ENCODE peak calls at places on chromosome 1, in seven cellular contexts. Q, L, R, V, I, F and M are unnamed samples.
A peak's percentile ranks its signal among the peaks of the same experiment; 100 is the strongest.

GRCh38 chr1:201946224-201946908 is at the start of gene LMOD1:
- DNase-seq in Q (no peak), L (no peak), R (no peak), V (peak; percentile 52), I (no peak), F (peak; percentile 82), M (peak; percentile 96)

GRCh38 chr1:78492376-78492950 is 1.7 kb downstream of the PTGFR start:
- DNase-seq in Q (no peak), L (no peak), R (no peak), V (no peak), I (no peak), F (no peak), M (no peak)

GRCh38 chr1:168391759-168392681 is 111.3 kb downstream of the TBX19 start:
- DNase-seq in Q (peak; percentile 33), L (no peak), R (no peak), V (no peak), I (no peak), F (no peak), M (no peak)

GRCh38 chr1:217747156-217747769 is 116.1 kb downstream of the SPATA17 start:
- DNase-seq in Q (peak; percentile 46), L (no peak), R (peak; percentile 26), V (peak; percentile 13), I (peak; percentile 4), F (peak; percentile 41), M (peak; percentile 27)

GRCh38 chr1:56683569-56683968 is 38.5 kb downstream of the PRKAA2 start:
- DNase-seq in Q (no peak), L (no peak), R (no peak), V (peak; percentile 52), I (no peak), F (no peak), M (no peak)

GRCh38 chr1:39003787-39004186 is 12.7 kb downstream of the AKIRIN1 start:
- DNase-seq in Q (no peak), L (no peak), R (no peak), V (no peak), I (no peak), F (no peak), M (no peak)

GRCh38 chr1:112982853-112983539 is 27.0 kb upstream of the SLC16A1 start:
- DNase-seq in Q (no peak), L (no peak), R (no peak), V (no peak), I (no peak), F (no peak), M (no peak)

GRCh38 chr1:16233431-16233830 is 3.6 kb downstream of the CPLANE2 start:
- DNase-seq in Q (no peak), L (no peak), R (no peak), V (no peak), I (no peak), F (no peak), M (no peak)

GRCh38 chr1:181548491-181548890 is 65.2 kb downstream of the CACNA1E start:
- DNase-seq in Q (no peak), L (no peak), R (no peak), V (no peak), I (no peak), F (no peak), M (no peak)

GRCh38 chr1:181554465-181554864 is 71.1 kb downstream of the CACNA1E start:
- DNase-seq in Q (no peak), L (no peak), R (no peak), V (no peak), I (no peak), F (no peak), M (no peak)

GRCh38 chr1:181556606-181557005 is 73.3 kb downstream of the CACNA1E start:
- DNase-seq in Q (no peak), L (no peak), R (no peak), V (no peak), I (no peak), F (no peak), M (no peak)

GRCh38 chr1:181545385-181545784 is 62.1 kb downstream of the CACNA1E start:
- DNase-seq in Q (no peak), L (no peak), R (no peak), V (no peak), I (no peak), F (no peak), M (no peak)

DNA sequence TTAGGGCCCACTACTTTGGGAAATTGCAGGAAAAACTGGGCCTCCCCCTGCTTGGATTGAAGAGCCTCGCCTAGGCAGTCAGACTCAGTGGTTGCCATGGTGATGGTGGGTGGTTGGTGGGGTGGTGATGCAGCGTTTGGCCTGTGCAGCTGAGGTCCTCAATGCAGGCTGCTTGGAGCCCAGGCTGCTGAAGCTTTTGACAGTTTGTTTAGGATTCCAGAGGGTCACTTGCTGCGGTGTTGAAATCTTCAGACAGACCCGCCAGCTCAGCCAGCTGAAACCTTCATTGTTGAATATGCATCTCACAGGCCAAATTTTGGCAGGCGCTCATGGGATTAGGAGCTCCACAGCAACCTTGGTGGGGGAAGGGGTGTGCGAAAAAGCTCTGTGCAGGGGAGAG is 67.9 kb downstream of the CACNA1E start:
- DNase-seq in Q (no peak), L (no peak), R (no peak), V (no peak), I (no peak), F (no peak), M (peak; percentile 34)
- TF ChIP-seq REST in Q (no peak), L (no peak), R (no peak), V (no peak), I (no peak), F (no peak), M (no peak)

DNA sequence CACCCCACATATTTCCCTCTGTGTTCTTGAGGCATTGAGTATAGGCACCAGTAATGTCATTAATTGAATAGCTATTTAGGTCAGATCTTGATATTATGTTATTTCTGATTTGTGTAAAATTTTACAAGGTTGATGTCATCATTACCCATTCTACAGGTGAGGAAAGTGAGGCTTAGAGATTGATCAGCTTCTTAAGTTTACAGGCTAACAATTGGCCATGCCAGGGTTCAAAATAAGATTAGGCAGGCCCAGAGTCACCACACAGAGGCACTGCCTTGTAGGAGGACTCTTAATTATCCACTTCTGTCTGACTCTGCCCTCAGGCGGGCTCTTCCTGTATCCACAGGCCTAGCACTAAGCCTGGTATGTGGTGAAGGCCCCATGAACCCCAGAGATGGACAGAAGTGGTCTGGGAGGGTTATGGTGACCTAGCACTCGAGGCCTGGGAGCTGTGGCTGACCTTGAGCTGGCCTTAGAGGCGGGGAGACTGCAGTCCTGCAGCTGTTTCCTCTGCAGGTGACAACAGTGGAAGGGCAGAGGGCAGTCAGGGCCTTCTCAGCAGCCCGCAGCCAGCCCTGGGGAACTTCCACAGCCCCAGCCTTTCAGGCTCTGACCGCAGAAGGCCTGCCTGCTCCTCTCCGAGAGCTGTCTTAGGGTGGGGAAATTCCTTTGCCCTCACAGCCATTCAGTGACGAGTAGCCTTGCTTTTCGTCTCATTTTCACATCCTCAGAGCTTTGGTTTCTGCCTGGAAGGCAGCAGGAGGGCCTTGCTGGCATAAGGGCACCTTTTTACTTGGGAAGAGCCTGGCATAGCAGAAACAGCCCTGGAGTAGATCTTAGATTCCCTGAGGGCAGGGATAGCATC is 12.2 kb downstream of the ZDHHC18 start:
- DNase-seq in Q (no peak), L (no peak), R (no peak), V (peak; percentile 78), I (no peak), F (no peak), M (no peak)
- TF ChIP-seq REST in Q (no peak), L (no peak), R (no peak), V (no peak), I (no peak), F (no peak), M (no peak)

GRCh38 chr1:205476648-205477047 is 20.8 kb upstream of the BLACAT1 start:
- DNase-seq in Q (no peak), L (no peak), R (no peak), V (no peak), I (no peak), F (no peak), M (no peak)

GRCh38 chr1:205477121-205477758 is 21.4 kb upstream of the BLACAT1 start:
- DNase-seq in Q (no peak), L (no peak), R (no peak), V (no peak), I (no peak), F (peak; percentile 46), M (peak; percentile 71)

GRCh38 chr1:205480349-205481278 is 23.9 kb upstream of the CDK18 start:
- DNase-seq in Q (no peak), L (no peak), R (no peak), V (no peak), I (no peak), F (no peak), M (no peak)

GRCh38 chr1:205475855-205476254 is 20.0 kb upstream of the BLACAT1 start:
- DNase-seq in Q (no peak), L (no peak), R (no peak), V (no peak), I (no peak), F (no peak), M (no peak)

DNA sequence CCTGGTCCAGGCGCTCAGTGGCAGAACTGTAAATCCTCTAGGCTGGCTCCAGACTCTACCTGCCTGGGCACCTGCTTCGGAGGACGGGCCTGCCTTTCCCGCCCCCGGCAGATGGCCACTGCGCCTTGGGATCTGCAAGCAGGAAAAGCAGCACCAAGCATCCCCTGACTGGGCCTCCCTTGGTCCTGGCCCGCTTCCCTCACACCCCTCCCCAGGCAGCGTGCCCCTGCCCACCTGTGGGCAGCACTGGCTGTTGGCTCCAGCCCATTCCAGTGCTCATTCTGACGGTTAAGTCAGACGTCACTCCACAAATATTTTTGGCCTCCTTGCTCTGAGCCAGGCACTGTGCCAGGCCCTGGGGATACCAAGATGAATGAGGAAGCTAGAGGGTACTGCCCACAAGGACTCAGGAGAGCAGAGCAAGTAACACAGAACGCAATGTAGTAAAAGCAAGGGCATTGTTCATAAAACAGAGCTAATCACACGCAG is 22.0 kb upstream of the BLACAT1 start:
- DNase-seq in Q (peak; percentile 84), L (no peak), R (peak; percentile 59), V (no peak), I (no peak), F (no peak), M (no peak)
- TF ChIP-seq REST in Q (no peak), L (no peak), R (no peak), V (no peak), I (no peak), F (no peak), M (no peak)

GRCh38 chr1:224393331-224393730 is 36.7 kb downstream of the CNIH4 start:
- DNase-seq in Q (no peak), L (no peak), R (no peak), V (no peak), I (no peak), F (no peak), M (no peak)

GRCh38 chr1:224387943-224388342 is 31.3 kb downstream of the CNIH4 start:
- DNase-seq in Q (no peak), L (no peak), R (no peak), V (no peak), I (no peak), F (no peak), M (no peak)

GRCh38 chr1:224390517-224390916 is 33.8 kb downstream of the CNIH4 start:
- DNase-seq in Q (no peak), L (no peak), R (no peak), V (no peak), I (no peak), F (no peak), M (no peak)

GRCh38 chr1:224387302-224387912 is 30.7 kb downstream of the CNIH4 start:
- DNase-seq in Q (no peak), L (no peak), R (no peak), V (no peak), I (no peak), F (peak; percentile 8), M (no peak)

DNA sequence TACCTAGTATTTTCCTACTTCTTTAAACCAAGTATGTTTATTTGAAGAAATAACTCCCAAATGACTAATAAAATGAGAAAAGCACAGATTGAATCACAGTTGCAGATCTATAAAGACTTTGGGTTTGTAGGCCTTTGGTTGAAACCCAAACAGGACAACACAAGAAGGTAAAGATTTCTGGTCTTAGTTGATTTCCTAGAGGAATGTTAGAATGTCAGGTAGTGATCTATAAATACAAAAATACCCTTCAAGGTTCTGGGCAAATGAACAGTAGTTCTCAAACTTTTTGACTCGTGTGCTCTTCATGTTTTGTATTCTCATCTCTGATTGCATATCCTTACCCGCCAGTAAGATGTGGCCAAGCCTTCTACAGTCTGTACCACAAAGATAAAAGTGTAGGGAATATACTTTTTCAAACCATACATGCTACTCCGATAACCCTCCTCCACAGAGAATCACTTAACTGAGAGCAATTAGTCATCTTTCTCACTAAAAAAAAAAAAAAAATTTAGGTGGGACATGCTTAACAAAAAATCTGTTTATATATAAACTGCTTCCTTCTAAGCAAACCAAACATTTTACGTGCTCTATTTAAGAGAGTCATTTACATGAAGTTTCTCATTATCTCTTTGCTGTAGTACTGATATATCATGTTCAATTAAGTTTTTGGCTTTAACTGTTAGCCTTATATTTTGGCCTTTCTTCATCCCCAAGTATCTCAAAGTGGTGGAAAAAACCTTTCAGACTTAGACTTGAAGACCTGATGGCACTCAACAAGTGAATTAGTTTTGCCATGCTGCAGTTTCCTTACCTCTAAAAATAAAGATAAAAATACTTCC is 36.0 kb downstream of the CNIH4 start:
- DNase-seq in Q (no peak), L (no peak), R (no peak), V (no peak), I (no peak), F (no peak), M (no peak)
- TF ChIP-seq REST in Q (no peak), L (no peak), R (no peak), V (no peak), I (no peak), F (no peak), M (no peak)